ENCODE peak calls at places on chromosomes 16 and 17, in seven cellular contexts. D, H, V, W, L, N and M are unnamed samples.

GRCh38 chr16:35363510-35363909 is 1904.1 kb downstream of the TP53TG3F start:
- DNase-seq in H (no peak), V (no peak), D (no peak), W (no peak), N (no peak), L (no peak), M (no peak)

GRCh38 chr16:71289732-71290062 is 495 bp upstream of the CMTR2 start:
- DNase-seq in D (no peak), W (no peak), V (no peak), N (no peak), H (no peak), L (no peak), M (no peak)

GRCh38 chr17:45129940-45130639 is 2.2 kb downstream of the PLCD3 start:
- DNase-seq in V (peak), D (peak), N (peak), W (peak), L (peak), H (no peak), M (no peak)

GRCh38 chr16:47887496-47887895 is 268.3 kb downstream of the ABCC12 start:
- DNase-seq in N (peak), H (peak), V (no peak), D (peak), L (peak), W (peak), M (no peak)

GRCh38 chr17:75530837-75531723 is 5.6 kb downstream of the LLGL2 start:
- DNase-seq in N (no peak), L (no peak), V (no peak), W (no peak), H (peak), D (no peak), M (no peak)

GRCh38 chr16:72818286-72818845 is 229.6 kb downstream of the ZFHX3 start:
- DNase-seq in W (peak), V (peak), N (no peak), D (no peak), H (no peak), L (no peak), M (no peak)

GRCh38 chr17:50047488-50048126 is 8.3 kb upstream of the ITGA3 start:
- DNase-seq in L (peak), N (no peak), D (peak), W (peak), H (peak), V (no peak), M (no peak)

GRCh38 chr17:74663566-74663965 is 40.0 kb upstream of the CD300E start:
- DNase-seq in D (no peak), W (no peak), H (no peak), L (no peak), V (no peak), N (no peak), M (no peak)

GRCh38 chr17:9386401-9386800 is 189.2 kb downstream of the STX8 start:
- DNase-seq in W (no peak), V (no peak), N (no peak), H (no peak), L (no peak), D (no peak), M (no peak)

GRCh38 chr17:4994081-4994595 is 3.2 kb downstream of the INCA1 start:
- DNase-seq in W (no peak), L (no peak), N (no peak), D (no peak), H (no peak), V (no peak), M (no peak)

GRCh38 chr16:1899641-1900451 is 18.4 kb downstream of the HS3ST6 start:
- DNase-seq in V (no peak), H (no peak), L (no peak), W (no peak), N (peak), D (no peak), M (no peak)
- H3K18ac ChIP-seq in V (no peak), H (no peak), L (no peak), W (no peak), N (no peak), D (no peak), M (no peak)

DNA sequence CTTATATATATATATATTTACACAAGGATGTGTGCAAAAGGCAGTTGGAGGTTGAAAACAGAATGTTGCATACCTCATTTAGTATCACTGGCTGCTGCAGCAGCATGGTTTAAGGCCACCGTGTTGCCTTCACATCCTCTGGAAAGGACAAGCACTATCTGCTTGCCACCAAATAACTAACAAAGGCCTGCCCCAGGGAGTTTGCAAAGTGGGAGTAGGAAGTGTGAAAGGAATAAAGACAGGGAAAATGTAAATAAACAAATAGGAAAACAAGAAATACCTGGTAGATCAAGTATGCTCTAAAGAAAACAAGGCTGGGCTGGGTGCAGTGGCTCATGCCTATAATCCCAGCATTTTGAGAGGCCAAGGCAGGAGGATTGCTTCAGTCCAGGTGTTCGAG is 33.5 kb upstream of the GFOD2 start:
- DNase-seq in W (peak), N (no peak), D (no peak), H (no peak), V (no peak), L (no peak), M (no peak)
- H3K18ac ChIP-seq in W (no peak), N (no peak), D (no peak), H (no peak), V (no peak), L (no peak), M (no peak)

GRCh38 chr16:77963185-77964044 is 58.9 kb upstream of the CLEC3A start:
- DNase-seq in W (peak), D (no peak), N (peak), H (peak), L (peak), V (peak), M (no peak)

GRCh38 chr16:77965346-77965745 is 57.0 kb upstream of the CLEC3A start:
- DNase-seq in V (no peak), W (no peak), N (no peak), L (peak), H (no peak), D (no peak), M (no peak)

GRCh38 chr16:77961811-77962210 is 60.5 kb upstream of the CLEC3A start:
- DNase-seq in D (peak), H (no peak), V (no peak), N (peak), L (peak), W (no peak), M (no peak)

GRCh38 chr16:77960771-77961170 is 61.6 kb upstream of the CLEC3A start:
- DNase-seq in L (no peak), H (no peak), V (no peak), D (no peak), W (no peak), N (no peak), M (no peak)

GRCh38 chr16:77962689-77963088 is 59.7 kb upstream of the CLEC3A start:
- DNase-seq in N (no peak), W (no peak), V (no peak), D (no peak), L (no peak), H (no peak), M (no peak)
- H3K18ac ChIP-seq in N (peak), W (peak), V (no peak), D (no peak), L (no peak), H (no peak), M (no peak)

GRCh38 chr17:39687546-39688474 is at the start of gene PGAP3:
- DNase-seq in W (peak), D (peak), V (peak), H (peak), L (peak), N (peak), M (peak)

GRCh38 chr17:39679521-39680192 is 8.2 kb downstream of the PGAP3 start:
- DNase-seq in N (no peak), W (no peak), D (no peak), H (no peak), L (no peak), V (no peak), M (no peak)

GRCh38 chr17:39687101-39687545 is 734 bp downstream of the PGAP3 start:
- DNase-seq in V (no peak), D (no peak), L (no peak), W (no peak), N (no peak), H (no peak), M (no peak)

GRCh38 chr17:39684369-39685043 is 3.4 kb downstream of the PGAP3 start:
- DNase-seq in N (no peak), W (no peak), L (no peak), D (no peak), V (no peak), H (no peak), M (no peak)

DNA sequence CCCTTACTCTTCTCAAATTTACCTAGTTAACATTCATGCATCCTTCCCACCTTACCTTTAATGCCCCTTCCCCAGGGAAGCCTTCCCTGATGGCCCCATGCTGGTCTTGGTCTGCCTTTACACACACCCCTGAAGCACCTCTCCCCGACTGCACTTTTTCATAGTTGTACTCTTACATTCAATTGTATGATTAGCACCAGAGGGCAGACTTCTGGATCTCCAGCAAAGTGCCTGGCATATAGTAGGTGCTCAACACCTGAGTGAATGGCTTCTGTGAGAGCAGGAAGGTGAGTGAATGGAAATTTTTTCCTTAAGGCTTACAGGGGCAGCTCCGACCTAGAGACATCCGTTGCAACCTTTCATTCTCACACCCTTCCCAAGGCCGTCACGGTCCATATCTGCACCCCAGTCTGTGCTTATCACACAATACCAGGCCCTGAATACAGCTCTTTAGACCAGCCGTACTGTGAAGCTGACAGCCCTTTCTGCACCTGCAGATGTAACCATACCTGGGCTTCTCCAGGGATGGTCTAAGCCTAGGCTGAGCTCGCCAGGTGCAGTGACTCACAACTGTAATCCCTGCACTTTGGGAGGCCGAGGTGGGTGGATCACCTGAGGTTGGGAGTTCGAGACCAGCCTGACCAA is 4.4 kb downstream of the PGAP3 start:
- DNase-seq in V (no peak), D (no peak), L (no peak), N (no peak), H (no peak), W (no peak), M (no peak)
- H3K18ac ChIP-seq in V (no peak), D (no peak), L (no peak), N (no peak), H (no peak), W (no peak), M (no peak)

GRCh38 chr16:85139888-85140339 is 27.6 kb upstream of the CIBAR2 start:
- DNase-seq in L (no peak), V (no peak), W (no peak), N (no peak), H (no peak), D (no peak), M (no peak)
- H3K18ac ChIP-seq in L (no peak), V (no peak), W (no peak), N (no peak), H (no peak), D (no peak), M (no peak)

DNA sequence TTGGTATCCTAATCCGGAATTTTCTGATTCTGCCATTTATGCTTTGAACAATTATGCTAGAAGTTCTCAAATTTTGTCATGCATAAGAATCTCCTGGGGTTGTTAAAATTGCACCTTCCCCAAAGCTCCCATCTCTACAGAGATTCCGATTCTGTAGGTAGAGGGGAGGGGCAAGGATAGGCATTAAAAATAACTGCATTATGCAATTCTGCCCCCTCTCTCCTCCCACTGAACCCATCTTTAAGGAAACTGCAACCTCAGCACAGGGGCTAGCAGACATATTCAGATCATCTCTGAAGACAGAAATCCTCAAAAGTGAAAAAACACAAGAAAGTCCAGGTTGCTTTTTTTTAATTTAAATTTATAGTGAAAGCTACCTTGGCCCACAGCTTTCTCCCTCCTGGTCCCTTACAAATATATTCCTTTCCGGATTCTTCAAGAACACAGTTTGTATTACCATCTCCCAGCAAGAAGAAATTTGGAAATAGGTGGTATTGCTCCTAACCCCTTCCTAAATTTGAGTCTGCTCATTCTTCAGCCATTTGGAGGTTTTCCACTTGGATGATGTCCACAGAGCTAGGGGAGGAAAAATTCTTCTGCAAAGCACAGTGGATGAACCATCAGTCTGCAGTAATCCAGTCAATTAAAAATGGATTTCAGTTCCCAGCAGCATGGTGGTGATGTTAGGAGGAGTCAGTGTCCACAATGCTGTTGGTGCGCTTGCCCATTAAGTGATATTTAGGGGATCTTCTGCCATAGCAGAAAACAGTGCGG is 67.7 kb downstream of the RBFOX1 start:
- DNase-seq in V (no peak), D (no peak), N (no peak), H (no peak), L (no peak), W (no peak), M (no peak)
- H3K18ac ChIP-seq in V (no peak), D (no peak), N (no peak), H (no peak), L (no peak), W (peak), M (no peak)

GRCh38 chr17:34311291-34311690 is 7.9 kb upstream of the CCL8 start:
- DNase-seq in V (no peak), H (no peak), L (no peak), D (no peak), W (no peak), N (no peak), M (no peak)

GRCh38 chr17:34305606-34306005 is 13.6 kb upstream of the CCL8 start:
- DNase-seq in N (no peak), W (no peak), D (peak), V (no peak), H (no peak), L (no peak), M (no peak)

GRCh38 chr17:34307110-34307509 is 12.1 kb upstream of the CCL8 start:
- DNase-seq in N (no peak), D (peak), W (no peak), L (peak), H (no peak), V (no peak), M (no peak)

GRCh38 chr17:34306466-34306865 is 12.8 kb upstream of the CCL8 start:
- DNase-seq in W (peak), L (peak), V (peak), D (peak), H (peak), N (no peak), M (no peak)

GRCh38 chr17:34308376-34308775 is 10.9 kb upstream of the CCL8 start:
- DNase-seq in N (no peak), V (no peak), D (no peak), H (no peak), W (no peak), L (no peak), M (no peak)
- H3K18ac ChIP-seq in N (no peak), V (no peak), D (peak), H (no peak), W (no peak), L (no peak), M (no peak)

DNA sequence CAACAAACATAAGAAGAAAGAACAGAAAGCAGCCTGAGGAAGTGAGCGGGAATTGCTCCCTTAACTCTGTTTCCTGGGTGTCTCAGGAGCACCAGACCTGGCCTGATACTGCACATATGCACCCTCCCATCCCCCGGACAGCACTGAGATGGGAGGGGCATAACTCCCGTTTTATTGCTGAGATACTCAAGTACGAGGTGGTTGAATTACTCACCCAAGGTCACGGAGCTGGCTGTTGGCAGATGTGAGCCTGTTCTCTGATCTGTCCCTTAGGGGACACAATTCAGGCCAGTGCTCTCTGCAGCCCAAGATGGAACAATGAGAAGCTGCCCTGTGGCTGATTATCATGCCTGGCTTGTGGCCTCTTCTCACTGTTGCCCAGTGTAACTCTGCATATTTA is 9.1 kb upstream of the MED9 start:
- DNase-seq in W (no peak), D (peak), N (no peak), L (no peak), H (no peak), V (no peak), M (no peak)
- H3K18ac ChIP-seq in W (no peak), D (no peak), N (no peak), L (no peak), H (no peak), V (no peak), M (no peak)